ENCODE peak calls at places on chromosomes 2 and 18, in four cellular contexts. S is SJSA1, F is left ventricle myocardium inferior, V is fibroblast of lung. Q is an unnamed sample. For H3K36me3, the result is how much of the 10 kb centered on the place peaks cover.

GRCh38 chr18:9113468-9114149 is 11.1 kb downstream of the NDUFV2 start:
- DNase-seq in S (no peak), F (no peak), V (no peak), Q (no peak)

GRCh38 chr2:42459296-42459695 is 34.5 kb downstream of the KCNG3 start:
- DNase-seq in S (no peak), F (no peak), V (no peak), Q (no peak)

GRCh38 chr2:10433948-10434884 is 13.9 kb downstream of the ODC1 start:
- DNase-seq in S (no peak), F (no peak), V (no peak), Q (no peak)

GRCh38 chr2:191298306-191298705 is 53.1 kb downstream of the MYO1B start:
- DNase-seq in S (no peak), F (no peak), V (peak), Q (peak)

GRCh38 chr18:35635171-35635570 is 53.6 kb downstream of the GALNT1 start:
- DNase-seq in S (peak), F (no peak), V (peak), Q (peak)

GRCh38 chr2:239590995-239591915 is 190.4 kb upstream of the HDAC4 start:
- DNase-seq in S (no peak), F (no peak), V (no peak), Q (no peak)

GRCh38 chr2:144198116-144198515 is 321.8 kb downstream of the ZEB2 start:
- DNase-seq in S (no peak), F (no peak), V (peak), Q (peak)

GRCh38 chr2:156708051-156708450 is 271.9 kb downstream of the GPD2 start:
- DNase-seq in S (no peak), F (no peak), V (peak), Q (no peak)

GRCh38 chr2:86249843-86250402 is 50.7 kb downstream of the MRPL35 start:
- DNase-seq in S (no peak), F (no peak), V (peak), Q (peak)

GRCh38 chr18:54388203-54389142 is 30.8 kb downstream of the C18orf54 start:
- DNase-seq in S (peak), F (no peak), V (peak), Q (peak)

GRCh38 chr2:38376683-38377500 is at the start of gene ATL2:
- DNase-seq in S (peak), F (peak), V (peak), Q (peak)

GRCh38 chr2:103959174-103960125 is 894.5 kb upstream of the POU3F3 start:
- DNase-seq in S (no peak), F (no peak), V (peak), Q (peak)

GRCh38 chr2:121386707-121387106 is 101.7 kb upstream of the TFCP2L1 start:
- DNase-seq in S (no peak), F (no peak), V (peak), Q (peak)

GRCh38 chr18:3596324-3597158 is 146.6 kb downstream of the TGIF1 start:
- DNase-seq in S (peak), F (peak), V (peak), Q (no peak)

GRCh38 chr2:156319811-156320490 is 12.6 kb downstream of the NR4A2 start:
- DNase-seq in S (no peak), F (peak), V (peak), Q (peak)

GRCh38 chr2:191846787-191847620 is at the start of gene CAVIN2:
- DNase-seq in S (peak), F (peak), V (peak), Q (peak)

GRCh38 chr18:23956483-23956882 is 58.1 kb upstream of the TTC39C start:
- DNase-seq in S (no peak), F (no peak), V (no peak), Q (no peak)

DNA sequence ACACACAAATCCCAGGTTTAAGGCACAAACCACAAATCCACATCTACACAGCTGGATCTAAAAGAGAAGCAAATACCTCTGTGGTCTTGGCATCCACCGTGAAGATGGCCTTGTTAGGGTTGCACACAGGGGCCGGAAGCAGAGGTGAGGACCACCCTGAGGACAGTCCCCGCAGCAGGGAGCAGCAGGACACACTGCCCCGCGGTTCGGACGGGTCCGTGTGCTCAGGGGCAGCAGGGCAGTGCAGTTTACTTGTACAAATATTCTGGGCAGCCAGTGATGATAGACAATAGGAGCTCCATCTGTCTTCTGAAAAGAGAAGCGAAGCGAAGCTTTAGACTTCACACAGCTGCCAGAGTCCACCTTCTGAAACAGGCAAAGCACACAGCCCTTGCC is 8.8 kb downstream of the PASK start:
- DNase-seq in S (no peak), F (no peak), V (no peak), Q (no peak)
- H3K36me3 ChIP-seq in S (half or more), F (under half), V (under half), Q (under half)

GRCh38 chr2:60438653-60439052 is 114.8 kb downstream of the BCL11A start:
- DNase-seq in S (no peak), F (no peak), V (no peak), Q (no peak)
- H3K36me3 ChIP-seq in S (under half), F (under half), V (under half), Q (under half)

DNA sequence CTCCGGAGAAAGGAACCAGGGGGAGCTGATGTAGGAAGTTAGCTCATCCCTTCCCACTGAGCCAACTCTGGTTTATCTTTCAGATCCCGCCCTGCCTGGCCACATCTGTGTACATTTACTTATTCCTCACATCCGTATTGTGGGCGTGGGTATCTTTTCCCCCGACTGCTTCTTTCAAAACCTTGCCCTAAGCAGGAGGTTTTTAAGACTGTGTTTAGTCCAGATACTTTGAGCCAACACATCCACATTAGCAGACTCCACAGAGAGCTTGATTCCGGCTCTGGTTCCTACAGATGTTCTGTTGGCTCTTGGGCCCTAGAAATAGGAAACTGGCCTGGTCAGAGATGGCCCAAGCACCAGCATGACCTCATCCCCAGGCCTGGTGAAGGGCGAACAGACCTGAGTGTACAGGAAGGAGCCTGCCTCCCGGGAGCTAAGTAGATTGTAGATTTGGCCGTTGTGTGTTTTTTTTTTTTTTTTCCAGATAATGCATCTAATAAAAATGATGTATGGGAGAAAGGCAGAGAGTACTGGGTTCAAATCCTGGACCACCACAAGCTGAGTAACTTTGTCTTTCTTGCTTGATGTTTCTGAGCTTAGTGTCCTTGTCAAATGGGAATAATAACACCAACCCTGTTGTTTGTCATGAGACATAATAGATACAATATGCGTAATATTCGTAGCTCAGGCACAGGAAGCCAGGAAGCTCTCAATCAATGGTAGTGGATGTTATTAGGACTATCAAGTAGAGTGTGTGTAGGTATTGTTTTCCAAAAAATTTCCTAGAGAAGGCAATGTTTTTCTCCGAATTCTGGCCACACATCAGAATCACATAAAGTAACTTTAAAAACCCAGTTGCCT is 92.3 kb downstream of the PRKCE start:
- DNase-seq in S (no peak), F (peak), V (peak), Q (peak)
- H3K36me3 ChIP-seq in S (under half), F (under half), V (under half), Q (under half)

GRCh38 chr2:128109243-128109642 is 18.2 kb downstream of the UGGT1 start:
- DNase-seq in S (no peak), F (no peak), V (no peak), Q (no peak)

GRCh38 chr2:128108166-128108565 is 17.2 kb downstream of the UGGT1 start:
- DNase-seq in S (no peak), F (no peak), V (no peak), Q (no peak)

GRCh38 chr2:128105072-128105471 is 14.1 kb downstream of the UGGT1 start:
- DNase-seq in S (no peak), F (no peak), V (no peak), Q (no peak)
- H3K36me3 ChIP-seq in S (half or more), F (half or more), V (under half), Q (under half)

Q was measured in GM23248.